ENCODE peak calls at places on chromosomes 4 and X, in ten cellular contexts. X is HT1080; U is activated T-helper 1 cell treated with anti-CD3 and anti-CD28 coated beads, Interleukin-2, amount 50 U/mL, for 16 hours; P is cardiac fibroblast; J is GM10248; F is iPS-NIHi11; W is PC-3; Q is 8988T; L is aorta; S is stimulated activated CD4-positive, alpha-beta T cell treated with anti-CD3 and anti-CD28 coated beads, Interleukin-12 subunit alpha, Interleukin-12 subunit beta, amount 100 ng/mL, for 48 hours. B is an unnamed sample.

GRCh38 chr4:8192748-8193738 is 6.0 kb upstream of the SH3TC1 start:
- DNase-seq in X (peak), U (no peak), P (peak), J (peak), F (no peak), W (peak), Q (no peak), L (no peak), S (no peak), B (no peak)

GRCh38 chr4:7134737-7135388 is 57.5 kb upstream of the SORCS2 start:
- DNase-seq in X (peak), U (no peak), P (peak), J (no peak), F (no peak), W (peak), Q (peak), L (peak), S (no peak), B (no peak)

GRCh38 chrX:47194388-47194787 is 759 bp downstream of the UBA1 start:
- DNase-seq in X (no peak), U (no peak), P (no peak), J (no peak), F (no peak), W (no peak), Q (no peak), L (no peak), S (no peak), B (no peak)

GRCh38 chr4:41205854-41206460 is 8.4 kb downstream of the APBB2 start:
- DNase-seq in X (no peak), U (no peak), P (peak), J (no peak), F (no peak), W (no peak), Q (no peak), L (no peak), S (no peak), B (no peak)

GRCh38 chr4:6336166-6336565 is 66.5 kb downstream of the WFS1 start:
- DNase-seq in X (no peak), U (no peak), P (no peak), J (no peak), F (no peak), W (no peak), Q (no peak), L (peak), S (no peak), B (no peak)

GRCh38 chr4:37890501-37891220 is at the start of gene TBC1D1:
- DNase-seq in X (peak), U (peak), P (no peak), J (peak), F (peak), W (peak), Q (peak), L (peak), S (peak), B (no peak)

GRCh38 chrX:19893722-19894121 is 6.3 kb upstream of the SH3KBP1 start:
- DNase-seq in X (peak), U (no peak), P (peak), J (no peak), F (no peak), W (peak), Q (peak), L (no peak), S (no peak), B (no peak)

GRCh38 chrX:47584714-47585113 is 2.5 kb downstream of the TIMP1 start:
- DNase-seq in X (no peak), U (no peak), P (peak), J (no peak), F (no peak), W (no peak), Q (no peak), L (no peak), S (no peak), B (no peak)

GRCh38 chr4:138301536-138301935 is 59.4 kb upstream of the SLC7A11 start:
- DNase-seq in X (no peak), U (no peak), P (no peak), J (no peak), F (no peak), W (no peak), Q (no peak), L (no peak), S (no peak), B (no peak)

GRCh38 chrX:103398321-103398937 is 22.1 kb downstream of the BEX3 start:
- DNase-seq in X (peak), U (no peak), P (peak), J (no peak), F (no peak), W (peak), Q (no peak), L (no peak), S (no peak), B (peak)

GRCh38 chr4:151035321-151035720 is 20.2 kb upstream of the LRBA start:
- DNase-seq in X (no peak), U (no peak), P (no peak), J (no peak), F (peak), W (peak), Q (no peak), L (no peak), S (no peak), B (no peak)

GRCh38 chr4:148335133-148335532 is 107.1 kb downstream of the NR3C2 start:
- DNase-seq in X (no peak), U (no peak), P (no peak), J (no peak), F (no peak), W (no peak), Q (no peak), L (no peak), S (no peak), B (no peak)

GRCh38 chrX:65596270-65596669 is 61.7 kb upstream of the LAS1L start:
- DNase-seq in X (peak), U (no peak), P (peak), J (peak), F (no peak), W (peak), Q (no peak), L (no peak), S (peak), B (no peak)

GRCh38 chr4:121221608-121222007 is 57.5 kb upstream of the TNIP3 start:
- DNase-seq in X (no peak), U (no peak), P (no peak), J (no peak), F (no peak), W (no peak), Q (no peak), L (no peak), S (no peak), B (no peak)

GRCh38 chr4:53346920-53347852 is 18.7 kb downstream of the SCFD2 start:
- DNase-seq in X (peak), U (no peak), P (peak), J (no peak), F (no peak), W (peak), Q (no peak), L (no peak), S (no peak), B (peak)

GRCh38 chrX:46588263-46588662 is 14.7 kb downstream of the CHST7 start:
- DNase-seq in X (peak), U (no peak), P (peak), J (no peak), F (no peak), W (peak), Q (no peak), L (peak), S (peak), B (peak)

GRCh38 chr4:4554234-4554633 is 12.4 kb upstream of the STX18 start:
- DNase-seq in X (peak), U (no peak), P (no peak), J (no peak), F (no peak), W (no peak), Q (no peak), L (no peak), S (no peak), B (no peak)

GRCh38 chr4:81227968-81228367 is 12.9 kb upstream of the PRKG2 start:
- DNase-seq in X (no peak), U (no peak), P (no peak), J (no peak), F (no peak), W (no peak), Q (no peak), L (no peak), S (no peak), B (no peak)

GRCh38 chr4:176792348-176793059 is at the start of gene VEGFC:
- DNase-seq in X (peak), U (no peak), P (peak), J (peak), F (peak), W (peak), Q (no peak), L (peak), S (no peak), B (no peak)

GRCh38 chrX:39905475-39905889 is 192.3 kb downstream of the BCOR start:
- DNase-seq in X (no peak), U (no peak), P (no peak), J (no peak), F (no peak), W (peak), Q (no peak), L (no peak), S (no peak), B (no peak)

GRCh38 chrX:26649534-26649933 is 433.6 kb downstream of the MAGEB5 start:
- DNase-seq in X (no peak), U (no peak), P (peak), J (peak), F (peak), W (peak), Q (no peak), L (no peak), S (peak), B (no peak)

GRCh38 chrX:150841466-150842197 is 56.8 kb downstream of the CD99L2 start:
- DNase-seq in X (no peak), U (no peak), P (peak), J (no peak), F (no peak), W (peak), Q (no peak), L (no peak), S (no peak), B (no peak)

GRCh38 chrX:69179380-69179911 is 14.2 kb upstream of the PJA1 start:
- DNase-seq in X (no peak), U (no peak), P (no peak), J (no peak), F (peak), W (no peak), Q (no peak), L (no peak), S (no peak), B (no peak)

GRCh38 chr4:37561803-37562207 is 124.4 kb downstream of the RELL1 start:
- DNase-seq in X (peak), U (no peak), P (peak), J (no peak), F (no peak), W (peak), Q (no peak), L (no peak), S (no peak), B (peak)

GRCh38 chr4:55297346-55297745 is 48.7 kb upstream of the SRD5A3 start:
- DNase-seq in X (peak), U (no peak), P (peak), J (no peak), F (no peak), W (peak), Q (no peak), L (no peak), S (no peak), B (no peak)

GRCh38 chrX:103927030-103927429 is 35.4 kb upstream of the TMSB15B start:
- DNase-seq in X (no peak), U (no peak), P (no peak), J (no peak), F (no peak), W (no peak), Q (no peak), L (no peak), S (no peak), B (no peak)

GRCh38 chr4:30720021-30720655 is at the start of gene PCDH7:
- DNase-seq in X (peak), U (no peak), P (peak), J (peak), F (peak), W (peak), Q (peak), L (no peak), S (no peak), B (peak)

GRCh38 chr4:76784237-76784636 is 113.7 kb downstream of the SOWAHB start:
- DNase-seq in X (peak), U (no peak), P (peak), J (no peak), F (peak), W (no peak), Q (no peak), L (no peak), S (no peak), B (no peak)

GRCh38 chrX:132292753-132293152 is 73.5 kb upstream of the RAP2C start:
- DNase-seq in X (peak), U (no peak), P (peak), J (peak), F (peak), W (peak), Q (no peak), L (no peak), S (peak), B (peak)

GRCh38 chr4:138111462-138112000 is 130.6 kb downstream of the SLC7A11 start:
- DNase-seq in X (peak), U (no peak), P (peak), J (no peak), F (no peak), W (peak), Q (no peak), L (no peak), S (no peak), B (peak)

GRCh38 chr4:52721968-52722814 is 29.0 kb downstream of the ERVMER34-1 start:
- DNase-seq in X (peak), U (peak), P (peak), J (peak), F (peak), W (peak), Q (peak), L (peak), S (peak), B (peak)

GRCh38 chrX:149114874-149115273 is 390.2 kb downstream of the IDS start:
- DNase-seq in X (no peak), U (no peak), P (no peak), J (no peak), F (no peak), W (no peak), Q (no peak), L (no peak), S (no peak), B (no peak)

GRCh38 chr4:151407466-151408379 is 1.3 kb upstream of the FHIP1A start:
- DNase-seq in X (no peak), U (no peak), P (no peak), J (peak), F (peak), W (peak), Q (no peak), L (peak), S (peak), B (no peak)

GRCh38 chr4:5758741-5759140 is 47.7 kb downstream of the EVC start:
- DNase-seq in X (peak), U (no peak), P (peak), J (no peak), F (no peak), W (peak), Q (no peak), L (no peak), S (peak), B (no peak)

GRCh38 chrX:109782994-109783711 is 50.1 kb upstream of the ACSL4 start:
- DNase-seq in X (no peak), U (no peak), P (peak), J (peak), F (no peak), W (no peak), Q (no peak), L (no peak), S (no peak), B (no peak)

GRCh38 chr4:152735302-152735917 is 44.1 kb downstream of the TIGD4 start:
- DNase-seq in X (peak), U (no peak), P (peak), J (peak), F (peak), W (peak), Q (no peak), L (no peak), S (no peak), B (no peak)

B was measured in foreskin melanocyte.